ENCODE peak calls at places on chromosomes 7 and 10, in six cellular contexts. One of them, this sample, is unnamed.

GRCh38 chr10:95201736-95202135 is 7.7 kb downstream of the ACSM6 start:
- DNase-seq in endothelial cell of umbilical vein: no peak
- DNase-seq in Panc1: no peak
- DNase-seq in psoas muscle: no peak
- DNase-seq in fibroblast of lung: peak; percentile 34
- DNase-seq in GM23338: no peak
- DNase-seq in this sample: no peak

GRCh38 chr7:98569606-98570337 is 47.3 kb upstream of the NPTX2 start:
- DNase-seq in endothelial cell of umbilical vein: no peak
- DNase-seq in Panc1: no peak
- DNase-seq in psoas muscle: peak; percentile 61
- DNase-seq in fibroblast of lung: no peak
- DNase-seq in GM23338: no peak
- DNase-seq in this sample: no peak

GRCh38 chr7:159125944-159126248 is 18.8 kb downstream of the VIPR2 start:
- DNase-seq in endothelial cell of umbilical vein: no peak
- DNase-seq in Panc1: no peak
- DNase-seq in psoas muscle: peak; percentile 13
- DNase-seq in fibroblast of lung: no peak
- DNase-seq in GM23338: no peak
- DNase-seq in this sample: no peak

GRCh38 chr10:4130685-4131084 is 345.7 kb upstream of the KLF6 start:
- DNase-seq in endothelial cell of umbilical vein: peak; percentile 75
- DNase-seq in Panc1: no peak
- DNase-seq in psoas muscle: no peak
- DNase-seq in fibroblast of lung: no peak
- DNase-seq in GM23338: no peak
- DNase-seq in this sample: no peak

GRCh38 chr7:90624128-90624980 is 28.2 kb downstream of the CDK14 start:
- DNase-seq in endothelial cell of umbilical vein: peak; percentile 21
- DNase-seq in Panc1: no peak
- DNase-seq in psoas muscle: no peak
- DNase-seq in fibroblast of lung: peak; percentile 42
- DNase-seq in GM23338: no peak
- DNase-seq in this sample: no peak

GRCh38 chr7:132508724-132509348 is 67.4 kb downstream of the PLXNA4 start:
- DNase-seq in endothelial cell of umbilical vein: no peak
- DNase-seq in Panc1: no peak
- DNase-seq in psoas muscle: no peak
- DNase-seq in fibroblast of lung: no peak
- DNase-seq in GM23338: peak; percentile 16
- DNase-seq in this sample: no peak

GRCh38 chr7:6480323-6480660 is 32.5 kb upstream of the DAGLB start:
- DNase-seq in endothelial cell of umbilical vein: no peak
- DNase-seq in Panc1: no peak
- DNase-seq in psoas muscle: no peak
- DNase-seq in fibroblast of lung: no peak
- DNase-seq in GM23338: no peak
- DNase-seq in this sample: no peak

GRCh38 chr7:34662058-34662457 is 4.0 kb downstream of the NPSR1 start:
- DNase-seq in endothelial cell of umbilical vein: no peak
- DNase-seq in Panc1: no peak
- DNase-seq in psoas muscle: no peak
- DNase-seq in fibroblast of lung: no peak
- DNase-seq in GM23338: peak; percentile 12
- DNase-seq in this sample: no peak

GRCh38 chr10:80464557-80465466 is 10.7 kb downstream of the TSPAN14 start:
- DNase-seq in endothelial cell of umbilical vein: peak; percentile 78
- DNase-seq in Panc1: no peak
- DNase-seq in psoas muscle: peak; percentile 75
- DNase-seq in fibroblast of lung: no peak
- DNase-seq in GM23338: peak; percentile 93
- DNase-seq in this sample: peak; percentile 26

GRCh38 chr10:73043319-73043718 is 53.3 kb downstream of the P4HA1 start:
- DNase-seq in endothelial cell of umbilical vein: no peak
- DNase-seq in Panc1: no peak
- DNase-seq in psoas muscle: no peak
- DNase-seq in fibroblast of lung: no peak
- DNase-seq in GM23338: peak; percentile 25
- DNase-seq in this sample: no peak

GRCh38 chr7:105015631-105015965 is 1.6 kb downstream of the KMT2E start:
- DNase-seq in endothelial cell of umbilical vein: peak; percentile 58
- DNase-seq in Panc1: no peak
- DNase-seq in psoas muscle: no peak
- DNase-seq in fibroblast of lung: peak; percentile 53
- DNase-seq in GM23338: peak; percentile 55
- DNase-seq in this sample: no peak

GRCh38 chr10:5538446-5538845 is 13.7 kb downstream of the CALML3 start:
- DNase-seq in endothelial cell of umbilical vein: peak; percentile 17
- DNase-seq in Panc1: no peak
- DNase-seq in psoas muscle: no peak
- DNase-seq in fibroblast of lung: peak; percentile 47
- DNase-seq in GM23338: no peak
- DNase-seq in this sample: peak; percentile 54

GRCh38 chr7:29190349-29191045 is 4.1 kb upstream of the CHN2 start:
- DNase-seq in endothelial cell of umbilical vein: no peak
- DNase-seq in Panc1: no peak
- DNase-seq in psoas muscle: no peak
- DNase-seq in fibroblast of lung: no peak
- DNase-seq in GM23338: no peak
- DNase-seq in this sample: peak; percentile 52

GRCh38 chr10:103057980-103058568 is 135.0 kb downstream of the NT5C2 start:
- DNase-seq in endothelial cell of umbilical vein: no peak
- DNase-seq in Panc1: no peak
- DNase-seq in psoas muscle: no peak
- DNase-seq in fibroblast of lung: no peak
- DNase-seq in GM23338: no peak
- DNase-seq in this sample: no peak

GRCh38 chr10:103053659-103054581 is 135.8 kb downstream of the CNNM2 start:
- DNase-seq in endothelial cell of umbilical vein: peak; percentile 57
- DNase-seq in Panc1: no peak
- DNase-seq in psoas muscle: peak; percentile 60
- DNase-seq in fibroblast of lung: peak; percentile 79
- DNase-seq in GM23338: peak; percentile 83
- DNase-seq in this sample: peak; percentile 75

GRCh38 chr10:103055105-103055504 is 137.0 kb downstream of the CNNM2 start:
- DNase-seq in endothelial cell of umbilical vein: no peak
- DNase-seq in Panc1: no peak
- DNase-seq in psoas muscle: no peak
- DNase-seq in fibroblast of lung: no peak
- DNase-seq in GM23338: no peak
- DNase-seq in this sample: no peak

GRCh38 chr10:103049237-103049636 is 131.1 kb downstream of the CNNM2 start:
- DNase-seq in endothelial cell of umbilical vein: no peak
- DNase-seq in Panc1: no peak
- DNase-seq in psoas muscle: no peak
- DNase-seq in fibroblast of lung: no peak
- DNase-seq in GM23338: no peak
- DNase-seq in this sample: no peak

DNA sequence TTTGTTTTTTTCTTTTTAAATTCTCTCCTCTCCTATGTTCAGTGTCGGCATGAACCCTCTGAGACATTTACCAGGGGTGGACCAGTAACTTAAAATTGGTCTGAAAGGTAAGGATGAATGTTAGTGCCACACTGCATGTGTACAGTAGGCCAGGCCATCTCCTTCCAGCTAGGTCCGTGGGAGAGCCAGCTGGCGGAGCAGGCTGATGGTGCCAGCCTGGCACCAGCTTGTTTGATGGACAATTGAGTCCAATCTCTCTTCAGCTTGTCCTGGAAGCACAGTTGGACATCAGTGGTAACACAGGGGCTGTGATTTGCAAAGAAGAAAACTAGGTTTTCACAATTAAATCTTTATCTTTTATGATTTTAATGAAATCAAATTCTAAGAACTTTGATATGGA is 136.5 kb downstream of the CNNM2 start:
- DNase-seq in endothelial cell of umbilical vein: no peak
- DNase-seq in Panc1: no peak
- DNase-seq in psoas muscle: no peak
- DNase-seq in fibroblast of lung: no peak
- DNase-seq in GM23338: no peak
- DNase-seq in this sample: no peak
- H3K4me3 ChIP-seq in endothelial cell of umbilical vein: no peak overlapping the region
- H3K4me3 ChIP-seq in Panc1: no peak overlapping the region
- H3K4me3 ChIP-seq in psoas muscle: no peak overlapping the region
- H3K4me3 ChIP-seq in fibroblast of lung: peak overlapping the region; percentile 1
- H3K4me3 ChIP-seq in GM23338: no peak overlapping the region
- H3K4me3 ChIP-seq in this sample: no peak overlapping the region

DNA sequence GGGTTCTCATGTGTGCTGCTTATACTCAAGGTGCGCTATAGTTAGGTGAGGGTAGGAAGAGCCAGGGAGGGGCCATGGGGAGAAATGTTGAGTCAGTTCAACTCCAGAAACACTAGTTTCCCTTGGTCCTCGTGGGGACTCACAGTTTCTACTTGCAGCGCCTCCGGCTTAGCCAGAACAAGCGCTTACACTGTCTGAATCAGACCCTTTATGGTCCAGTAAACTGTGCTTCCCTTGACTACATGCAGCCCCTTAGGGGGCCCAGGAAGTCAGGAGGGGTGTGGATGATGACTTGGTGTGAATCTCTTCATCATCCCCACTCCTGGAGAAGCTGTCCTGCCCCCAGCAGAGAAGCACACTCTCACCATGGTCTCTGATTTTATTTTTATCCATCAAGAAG is 62.4 kb upstream of the LRRC4 start:
- DNase-seq in endothelial cell of umbilical vein: no peak
- DNase-seq in Panc1: no peak
- DNase-seq in psoas muscle: no peak
- DNase-seq in fibroblast of lung: no peak
- DNase-seq in GM23338: no peak
- DNase-seq in this sample: no peak
- H3K36me3 ChIP-seq in endothelial cell of umbilical vein: peaks cover 17% of the 10 kb centered on the region
- H3K36me3 ChIP-seq in Panc1: peaks cover 3% of the 10 kb centered on the region
- H3K36me3 ChIP-seq in psoas muscle: no peaks in the 10 kb centered on the region
- H3K36me3 ChIP-seq in fibroblast of lung: peaks cover 2% of the 10 kb centered on the region
- H3K36me3 ChIP-seq in GM23338: no peaks in the 10 kb centered on the region
- H3K36me3 ChIP-seq in this sample: peaks cover 3% of the 10 kb centered on the region

DNA sequence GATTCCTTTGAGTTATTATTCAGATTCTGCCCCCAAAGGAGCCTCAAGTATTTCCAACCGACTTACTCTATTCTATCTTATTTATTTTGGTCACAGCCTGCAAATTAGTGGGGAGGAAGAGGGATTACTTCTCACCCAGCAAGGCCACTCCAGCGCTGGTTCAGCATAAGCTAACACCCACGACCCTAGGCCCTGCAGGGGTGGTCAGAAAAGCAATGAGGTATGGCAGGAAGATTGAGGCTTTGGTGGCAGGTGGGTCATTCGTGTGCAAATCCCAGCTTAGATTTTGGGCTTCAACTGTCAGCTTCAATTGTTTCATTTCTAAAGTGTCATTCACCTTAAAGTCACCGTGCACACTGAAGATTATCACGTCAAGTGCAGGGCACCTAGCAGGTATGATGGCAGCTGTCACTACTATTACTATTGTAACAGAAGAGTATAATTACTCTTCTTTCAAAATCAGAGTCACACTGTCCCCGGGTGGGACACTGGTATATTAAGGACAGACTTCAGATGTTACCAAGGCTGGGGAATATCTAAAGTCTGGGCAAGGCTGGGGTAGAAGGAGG is 48.8 kb upstream of the OPTN start:
- DNase-seq in endothelial cell of umbilical vein: no peak
- DNase-seq in Panc1: no peak
- DNase-seq in psoas muscle: no peak
- DNase-seq in fibroblast of lung: no peak
- DNase-seq in GM23338: no peak
- DNase-seq in this sample: no peak
- TF ChIP-seq CTCF in endothelial cell of umbilical vein: no peak
- TF ChIP-seq CTCF in Panc1: no peak
- TF ChIP-seq CTCF in psoas muscle: no peak
- TF ChIP-seq CTCF in fibroblast of lung: no peak
- TF ChIP-seq CTCF in GM23338: no peak
- TF ChIP-seq CTCF in this sample: no peak

GRCh38 chr7:151381333-151382078 is 28.3 kb downstream of the WDR86 start:
- DNase-seq in endothelial cell of umbilical vein: no peak
- DNase-seq in Panc1: no peak
- DNase-seq in psoas muscle: no peak
- DNase-seq in fibroblast of lung: no peak
- DNase-seq in GM23338: peak; percentile 85
- DNase-seq in this sample: no peak
- H3K4me3 ChIP-seq in endothelial cell of umbilical vein: no peak overlapping the region
- H3K4me3 ChIP-seq in Panc1: peak overlapping the region; percentile 25
- H3K4me3 ChIP-seq in psoas muscle: peak overlapping the region; percentile 46
- H3K4me3 ChIP-seq in fibroblast of lung: no peak overlapping the region
- H3K4me3 ChIP-seq in GM23338: peak overlapping the region; percentile 66
- H3K4me3 ChIP-seq in this sample: peak overlapping the region; percentile 19

GRCh38 chr7:23477170-23477525 is 6.9 kb upstream of the IGF2BP3 start:
- DNase-seq in endothelial cell of umbilical vein: peak; percentile 19
- DNase-seq in Panc1: no peak
- DNase-seq in psoas muscle: no peak
- DNase-seq in fibroblast of lung: no peak
- DNase-seq in GM23338: no peak
- DNase-seq in this sample: no peak
- H3K36me3 ChIP-seq in endothelial cell of umbilical vein: no peaks in the 10 kb centered on the region
- H3K36me3 ChIP-seq in Panc1: no peaks in the 10 kb centered on the region
- H3K36me3 ChIP-seq in psoas muscle: no peaks in the 10 kb centered on the region
- H3K36me3 ChIP-seq in fibroblast of lung: no peaks in the 10 kb centered on the region
- H3K36me3 ChIP-seq in GM23338: no peaks in the 10 kb centered on the region
- H3K36me3 ChIP-seq in this sample: no peaks in the 10 kb centered on the region

DNA sequence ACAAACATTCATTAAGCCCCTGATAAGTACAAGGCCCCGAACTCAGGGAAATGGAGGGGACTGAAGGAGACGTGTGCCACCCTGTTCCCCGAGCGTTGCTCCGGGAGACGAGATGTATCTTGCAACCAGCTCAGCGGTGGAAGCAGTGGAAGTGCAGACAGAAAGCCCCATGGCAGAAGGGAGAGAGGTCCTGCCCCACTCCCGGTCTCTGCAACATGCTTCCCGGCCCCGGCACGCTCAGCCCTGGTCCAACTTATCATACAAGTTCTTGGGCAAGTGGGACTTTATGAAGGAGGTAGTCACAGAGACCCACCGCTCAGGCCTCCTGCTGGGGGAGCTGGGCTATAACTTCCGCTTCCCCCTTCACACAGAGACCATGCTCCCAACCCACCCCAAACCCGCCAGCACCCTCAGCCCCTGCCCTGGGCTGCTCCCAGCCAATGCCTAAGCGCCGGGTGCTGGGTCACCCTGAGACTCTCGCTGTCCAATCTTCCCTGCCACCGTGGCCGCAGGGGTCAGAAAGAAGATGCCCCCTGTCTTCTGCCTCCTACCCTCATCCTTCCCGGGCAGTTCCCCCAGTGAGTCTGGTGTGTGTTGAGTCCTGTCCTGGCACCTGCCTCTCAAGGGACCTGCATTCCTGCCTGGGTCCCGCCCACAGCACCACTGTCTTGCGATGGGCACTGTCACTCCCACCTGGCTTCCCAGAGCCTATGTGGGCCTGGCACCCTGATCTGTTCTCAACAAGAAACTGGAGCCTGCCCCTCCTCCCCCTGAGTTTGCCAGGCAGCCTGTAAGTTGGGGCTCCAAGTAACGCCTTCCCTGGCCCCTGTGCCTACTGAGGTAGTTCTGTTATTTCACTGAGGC is 157.7 kb downstream of the PRKAG2 start:
- DNase-seq in endothelial cell of umbilical vein: no peak
- DNase-seq in Panc1: no peak
- DNase-seq in psoas muscle: no peak
- DNase-seq in fibroblast of lung: no peak
- DNase-seq in GM23338: no peak
- DNase-seq in this sample: no peak
- TF ChIP-seq CTCF in endothelial cell of umbilical vein: no peak
- TF ChIP-seq CTCF in Panc1: no peak
- TF ChIP-seq CTCF in psoas muscle: no peak
- TF ChIP-seq CTCF in fibroblast of lung: no peak
- TF ChIP-seq CTCF in GM23338: no peak
- TF ChIP-seq CTCF in this sample: no peak